ENCODE peak calls at places on chromosomes 3 and 15, in six cellular contexts. K is stimulated activated naive B cell treated with anti-CD40 and anti-IgM and Interleukin-4, amounts not matched to agents 10 μg/mL and 1 μg/mL and 100 μg/mL, for 72 hours; B is Daoy; D is EL; T is glutamatergic neuron; I is T-helper 9 cell. C is an unnamed sample.

GRCh38 chr3:187616307-187616939 is 53.8 kb downstream of the SST start:
- DNase-seq in I (peak), T (peak), D (peak), B (peak), K (peak), C (peak)

GRCh38 chr15:45891766-45892165 is 256.9 kb downstream of the SQOR start:
- DNase-seq in K (no peak), I (no peak), T (no peak), B (no peak), D (no peak), C (no peak)

GRCh38 chr3:111249421-111249820 is 177.8 kb downstream of the NECTIN3 start:
- DNase-seq in B (no peak), K (no peak), I (no peak), D (no peak), T (no peak), C (no peak)

GRCh38 chr3:193773266-193774183 is 180.5 kb downstream of the OPA1 start:
- DNase-seq in K (no peak), I (no peak), B (no peak), D (no peak), T (no peak), C (no peak)

GRCh38 chr3:33538678-33539339 is 98.6 kb upstream of the UBP1 start:
- DNase-seq in D (no peak), T (no peak), B (no peak), I (no peak), K (no peak), C (no peak)

GRCh38 chr15:48653216-48653615 is 7.7 kb upstream of the FBN1 start:
- DNase-seq in D (no peak), B (no peak), T (no peak), I (no peak), K (no peak), C (no peak)

GRCh38 chr3:24470277-24470676 is 24.4 kb downstream of the THRB start:
- DNase-seq in D (no peak), K (no peak), I (no peak), T (no peak), B (no peak), C (no peak)

GRCh38 chr3:170780955-170781354 is 89.0 kb downstream of the RPL22L1 start:
- DNase-seq in I (no peak), D (no peak), K (no peak), B (no peak), T (no peak), C (no peak)

GRCh38 chr3:126180477-126181397 is at the start of gene ALDH1L1:
- DNase-seq in I (no peak), T (peak), D (peak), K (no peak), B (peak), C (peak)

GRCh38 chr3:139173372-139174108 is 128.8 kb upstream of the PRR23C start:
- DNase-seq in D (peak), K (no peak), I (no peak), T (no peak), B (no peak), C (no peak)